ENCODE peak calls at places on chromosomes 12 and 14, in eight cellular contexts. M is left ventricle myocardium inferior; K is hypothalamus; J is GM12878; Q is stimulated activated CD4-positive, alpha-beta T cell treated with anti-CD3 and anti-CD28 coated beads, Interleukin-4, amount 100 ng/mL, for 24 hours; O is activated CD8-positive, alpha-beta memory T cell treated with anti-CD3 and anti-CD28 coated beads, Interleukin-2, amount 50 U/mL, for 48 hours; R is smooth muscle cell of the brain vasculature; Z is T-cell. C is an unnamed sample.

GRCh38 chr12:93571854-93572711 is at the start of gene SOCS2:
- DNase-seq in O (peak; percentile 62), M (peak; percentile 38), Q (peak; percentile 21), R (no peak), J (no peak), K (no peak), Z (peak; percentile 9), C (no peak)

GRCh38 chr12:63968685-63969084 is 124.2 kb downstream of the SRGAP1 start:
- DNase-seq in M (no peak), J (no peak), O (no peak), R (no peak), Z (no peak), Q (no peak), K (peak; percentile 74), C (peak; percentile 55)

GRCh38 chr14:104784846-104785707 is 10.5 kb downstream of the AKT1 start:
- DNase-seq in O (no peak), M (no peak), J (no peak), Z (no peak), K (peak; percentile 30), R (no peak), Q (no peak), C (no peak)

GRCh38 chr14:104955396-104955770 is 22.8 kb downstream of the AHNAK2 start:
- DNase-seq in M (no peak), R (no peak), K (no peak), Q (no peak), O (no peak), Z (no peak), J (no peak), C (no peak)

GRCh38 chr12:45350861-45351260 is 135.0 kb downstream of the ANO6 start:
- DNase-seq in O (no peak), M (no peak), J (no peak), K (no peak), Z (no peak), Q (no peak), R (no peak), C (no peak)

GRCh38 chr14:63901434-63902085 is 48.8 kb downstream of the SYNE2 start:
- DNase-seq in J (no peak), R (no peak), M (no peak), Q (no peak), O (no peak), K (no peak), Z (no peak), C (no peak)

GRCh38 chr14:99972748-99973466 is 92.3 kb upstream of the EVL start:
- DNase-seq in O (no peak), Q (no peak), M (no peak), R (no peak), Z (no peak), K (no peak), J (no peak), C (no peak)

GRCh38 chr12:43988838-43989560 is 153.1 kb downstream of the TMEM117 start:
- DNase-seq in M (no peak), O (no peak), Z (no peak), J (peak; percentile 17), Q (no peak), K (no peak), R (no peak), C (no peak)

GRCh38 chr14:64910847-64911495 is 3.3 kb upstream of the CHURC1 start:
- DNase-seq in J (no peak), K (no peak), Q (no peak), O (no peak), Z (no peak), R (peak; percentile 7), M (no peak), C (no peak)

GRCh38 chr12:120406080-120406479 is 31.8 kb upstream of the COX6A1 start:
- DNase-seq in Q (no peak), M (no peak), J (no peak), O (no peak), K (no peak), R (no peak), Z (no peak), C (no peak)

GRCh38 chr12:15928870-15929571 is 17.9 kb downstream of the DERA start:
- DNase-seq in O (no peak), K (peak; percentile 36), J (peak; percentile 34), Z (no peak), M (peak; percentile 21), R (no peak), Q (no peak), C (no peak)

GRCh38 chr14:22885975-22886374 is 3.0 kb downstream of the REM2 start:
- DNase-seq in Q (no peak), Z (no peak), R (no peak), M (no peak), J (no peak), O (no peak), K (no peak), C (no peak)

GRCh38 chr14:60275932-60276331 is 26.9 kb downstream of the PPM1A start:
- DNase-seq in K (no peak), M (no peak), Z (no peak), R (no peak), Q (no peak), O (no peak), J (no peak), C (no peak)

GRCh38 chr12:53701518-53702264 is 25.6 kb downstream of the CALCOCO1 start:
- DNase-seq in J (peak; percentile 20), Q (peak; percentile 81), O (peak; percentile 86), Z (peak; percentile 56), R (peak; percentile 57), K (peak; percentile 81), M (peak; percentile 80), C (peak; percentile 71)

GRCh38 chr12:93518725-93519124 is 51.4 kb downstream of the MRPL42 start:
- DNase-seq in Q (no peak), R (no peak), J (no peak), K (no peak), M (no peak), Z (no peak), O (no peak), C (no peak)

GRCh38 chr12:51653431-51653830 is 62.4 kb downstream of the SCN8A start:
- DNase-seq in K (no peak), Q (no peak), M (no peak), J (no peak), Z (no peak), O (no peak), R (no peak), C (no peak)

GRCh38 chr14:29458547-29458946 is 469.1 kb downstream of the PRKD1 start:
- DNase-seq in Q (no peak), O (no peak), K (no peak), R (no peak), Z (no peak), M (no peak), J (no peak), C (no peak)

GRCh38 chr14:37411079-37411735 is 183.8 kb downstream of the FOXA1 start:
- DNase-seq in M (no peak), O (no peak), R (no peak), J (no peak), Q (no peak), K (no peak), Z (no peak), C (no peak)

GRCh38 chr12:27595231-27595642 is 71.2 kb downstream of the PPFIBP1 start:
- DNase-seq in Q (no peak), R (peak; percentile 62), Z (no peak), M (no peak), J (no peak), O (no peak), K (peak; percentile 5), C (peak; percentile 38)

GRCh38 chr12:62272936-62273552 is 12.8 kb downstream of the USP15 start:
- DNase-seq in M (no peak), J (no peak), O (no peak), K (no peak), Q (no peak), Z (no peak), R (no peak), C (no peak)

GRCh38 chr12:65039306-65039705 is 81.8 kb downstream of the WIF1 start:
- DNase-seq in R (no peak), Z (no peak), O (no peak), K (no peak), J (no peak), Q (no peak), M (no peak), C (no peak)

GRCh38 chr14:59570122-59570521 is 6.5 kb downstream of the CCDC175 start:
- DNase-seq in Z (no peak), O (no peak), M (no peak), Q (no peak), R (no peak), K (no peak), J (no peak), C (no peak)

GRCh38 chr14:35689000-35689460 is 120.1 kb downstream of the RALGAPA1 start:
- DNase-seq in O (no peak), Q (no peak), R (no peak), Z (no peak), M (no peak), J (no peak), K (no peak), C (no peak)

GRCh38 chr12:92745874-92746553 is 43.2 kb downstream of the PLEKHG7 start:
- DNase-seq in Z (no peak), O (no peak), J (no peak), K (peak; percentile 71), Q (no peak), R (peak; percentile 89), M (peak; percentile 83), C (peak; percentile 66)

GRCh38 chr12:2668816-2669215 is 126.0 kb upstream of the FKBP4 start:
- DNase-seq in R (no peak), J (no peak), O (no peak), Q (no peak), K (no peak), M (no peak), Z (no peak), C (no peak)

C was measured in occipital lobe.